ENCODE peak calls at places on chromosome 15, in five cellular contexts. I is fibroblast of mammary gland, T is psoas muscle, A is IMR-90, S is lower leg skin. U is an unnamed sample.
A peak's percentile ranks its signal among the peaks of the same experiment; 100 is the strongest.

GRCh38 chr15:80779658-80780415 is 667 bp downstream of the CEMIP start:
- DNase-seq in I (peak; percentile 36), T (peak; percentile 14), A (peak; percentile 43), S (no peak), U (no peak)

GRCh38 chr15:100733088-100733487 is 130.7 kb downstream of the ASB7 start:
- DNase-seq in I (peak; percentile 47), T (peak; percentile 41), A (peak; percentile 28), S (peak; percentile 61), U (no peak)

GRCh38 chr15:99978426-99978825 is 245.2 kb upstream of the LYSMD4 start:
- DNase-seq in I (no peak), T (no peak), A (no peak), S (no peak), U (no peak)

GRCh38 chr15:46326173-46326572 is 691.3 kb downstream of the SQOR start:
- DNase-seq in I (no peak), T (no peak), A (no peak), S (no peak), U (no peak)

GRCh38 chr15:46681901-46682300 is 1035.4 kb upstream of the SEMA6D start:
- DNase-seq in I (no peak), T (no peak), A (no peak), S (no peak), U (no peak)

GRCh38 chr15:77710171-77710570 is 77.5 kb upstream of the LINGO1 start:
- DNase-seq in I (no peak), T (no peak), A (no peak), S (no peak), U (no peak)

GRCh38 chr15:36361351-36361870 is 218.0 kb upstream of the CDIN1 start:
- DNase-seq in I (peak; percentile 63), T (no peak), A (peak; percentile 77), S (no peak), U (no peak)

GRCh38 chr15:73564255-73564654 is 68.9 kb downstream of the NPTN start:
- DNase-seq in I (peak; percentile 67), T (no peak), A (peak; percentile 47), S (no peak), U (peak; percentile 39)

DNA sequence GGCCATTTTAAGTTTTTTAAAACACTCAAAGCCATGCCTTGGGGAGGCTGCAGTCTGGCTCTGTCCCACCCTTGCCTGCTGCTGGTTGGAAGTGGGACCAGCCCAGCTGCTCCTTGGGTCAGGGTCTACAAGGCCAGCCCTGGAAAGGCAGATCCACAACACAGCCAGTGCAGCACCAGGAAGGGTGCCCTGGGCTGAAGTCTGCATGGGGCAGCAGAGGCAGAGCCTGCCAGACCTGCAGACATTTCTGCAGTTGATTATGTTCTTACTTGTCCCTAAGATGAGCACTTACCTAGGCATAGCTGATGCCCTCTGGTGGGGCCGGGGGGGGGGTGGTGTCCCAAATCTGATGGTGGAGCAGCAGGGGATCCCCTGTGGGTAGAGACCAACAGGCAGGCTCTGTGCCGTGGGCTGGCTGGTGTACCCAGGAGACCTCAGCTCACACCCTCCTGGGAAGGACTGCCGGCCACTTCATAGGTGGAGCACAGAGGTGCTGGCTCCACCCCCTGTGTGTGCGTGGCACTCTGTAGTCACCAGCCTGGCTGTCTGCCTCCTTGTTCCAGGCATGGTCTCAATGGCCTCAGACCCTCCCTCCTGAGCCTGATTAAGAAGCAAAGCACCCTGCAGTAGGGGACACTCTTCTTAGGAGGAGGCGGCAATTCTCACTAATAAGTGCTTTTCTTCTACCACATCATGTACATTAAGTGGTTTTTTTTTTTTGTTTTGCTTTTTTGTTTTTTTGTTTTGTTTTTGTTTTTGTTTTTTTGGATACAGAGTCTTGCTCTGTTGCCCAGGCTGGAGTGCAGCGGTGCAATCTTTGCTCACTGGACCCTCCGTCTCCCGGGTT is 97.4 kb upstream of the KLF13 start:
- DNase-seq in I (no peak), T (no peak), A (no peak), S (no peak), U (no peak)
- H3K4me3 ChIP-seq in I (no peak overlapping the region), T (no peak overlapping the region), A (no peak overlapping the region), S (no peak overlapping the region), U (no peak overlapping the region)

GRCh38 chr15:40438712-40439111 is 2.0 kb upstream of the BAHD1 start:
- DNase-seq in I (no peak), T (no peak), A (no peak), S (no peak), U (no peak)
- H3K4me3 ChIP-seq in I (no peak overlapping the region), T (no peak overlapping the region), A (no peak overlapping the region), S (no peak overlapping the region), U (no peak overlapping the region)

DNA sequence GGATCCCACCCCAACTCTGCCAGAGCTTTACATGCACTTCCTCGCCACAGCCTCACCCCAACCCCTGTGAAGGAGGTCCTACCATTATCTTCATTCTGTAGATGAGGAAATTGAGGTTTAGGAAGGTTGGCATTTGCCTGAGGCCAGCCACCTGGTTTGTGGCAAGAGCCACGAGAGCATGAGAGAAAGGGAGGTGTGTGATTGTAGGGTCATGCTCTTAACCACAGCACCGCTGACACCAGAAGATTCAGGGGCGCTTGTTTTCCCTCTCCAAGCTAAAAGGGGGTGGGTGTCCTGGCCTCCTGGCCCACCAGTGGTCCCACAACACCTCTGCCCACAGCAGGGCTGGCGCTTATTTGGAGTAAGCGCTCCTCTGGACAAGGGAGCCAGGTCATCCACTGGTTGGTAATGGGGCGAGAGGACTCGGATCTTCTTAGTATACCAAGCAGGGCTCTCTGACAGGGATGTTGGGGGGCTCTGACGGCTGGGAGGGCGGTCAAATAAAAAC is 691 bp downstream of the RHCG start:
- DNase-seq in I (no peak), T (no peak), A (no peak), S (no peak), U (no peak)
- H3K4me3 ChIP-seq in I (no peak overlapping the region), T (no peak overlapping the region), A (no peak overlapping the region), S (no peak overlapping the region), U (no peak overlapping the region)

DNA sequence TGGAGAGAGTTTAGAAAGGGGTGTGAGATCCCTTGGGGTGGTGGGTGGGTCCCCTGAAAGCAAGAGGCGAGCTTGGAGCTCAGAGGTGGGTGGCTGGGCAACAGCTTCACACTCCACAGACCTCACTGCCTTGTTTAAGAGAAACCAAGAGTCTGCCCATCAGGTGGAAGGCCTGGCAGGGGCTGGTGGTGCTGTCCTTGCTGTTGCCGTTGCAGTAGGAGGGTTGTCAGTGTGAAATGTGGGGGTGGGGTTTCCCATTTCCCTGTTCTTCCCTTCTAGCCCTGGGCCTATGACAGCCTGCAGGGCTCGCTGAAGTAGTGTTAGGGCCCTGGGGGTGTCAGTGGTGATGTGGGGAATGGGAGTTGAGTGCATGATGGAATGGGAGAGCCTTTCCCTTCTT is 4.1 kb downstream of the PLEKHO2 start:
- DNase-seq in I (no peak), T (no peak), A (no peak), S (no peak), U (no peak)
- H3K4me3 ChIP-seq in I (no peak overlapping the region), T (peak overlapping the region; percentile 93), A (peak overlapping the region; percentile 11), S (no peak overlapping the region), U (no peak overlapping the region)

GRCh38 chr15:51828621-51829359 is 663 bp upstream of the TMOD3 start:
- DNase-seq in I (no peak), T (no peak), A (peak; percentile 28), S (no peak), U (no peak)
- H3K4me3 ChIP-seq in I (no peak overlapping the region), T (peak overlapping the region; percentile 98), A (no peak overlapping the region), S (no peak overlapping the region), U (no peak overlapping the region)

U was measured in skeletal muscle cell.